ENCODE peak calls at places on chromosomes 4 and X, in seven cellular contexts. I is germinal center; F is mucosa of gallbladder; S is T-helper 9 cell; P is GM04503; A is fibroblast of mammary gland; X is stimulated activated CD4-positive, alpha-beta T cell treated with anti-CD3 and anti-CD28 coated beads, Interleukin-12 subunit alpha, Interleukin-12 subunit beta, amount 100 ng/mL, for 48 hours. V is an unnamed sample.

GRCh38 chr4:11343536-11343935 is 85.2 kb downstream of the HS3ST1 start:
- DNase-seq in F (no peak), A (no peak), P (no peak), S (no peak), X (no peak), I (no peak), V (no peak)

GRCh38 chrX:2898861-2899512 is 30.2 kb downstream of the ARSD start:
- DNase-seq in S (no peak), A (no peak), I (no peak), X (no peak), P (no peak), F (peak), V (no peak)

GRCh38 chr4:159374749-159375535 is 272.1 kb downstream of the RAPGEF2 start:
- DNase-seq in F (no peak), A (no peak), X (no peak), S (no peak), P (peak), I (no peak), V (no peak)

GRCh38 chr4:42327323-42327722 is 70.0 kb upstream of the SHISA3 start:
- DNase-seq in A (no peak), I (no peak), X (no peak), P (no peak), S (no peak), F (no peak), V (no peak)

GRCh38 chr4:150569384-150569987 is 12.5 kb upstream of the MAB21L2 start:
- DNase-seq in I (no peak), S (no peak), F (no peak), A (peak), X (no peak), P (no peak), V (no peak)

GRCh38 chrX:78307665-78308064 is 19.7 kb downstream of the CYSLTR1 start:
- DNase-seq in X (no peak), P (no peak), A (no peak), F (no peak), S (no peak), I (no peak), V (no peak)

GRCh38 chrX:39627257-39627656 is 470.5 kb downstream of the BCOR start:
- DNase-seq in P (no peak), I (no peak), A (no peak), F (no peak), X (no peak), S (no peak), V (peak)

GRCh38 chr4:143773998-143774898 is 73.8 kb upstream of the FREM3 start:
- DNase-seq in F (peak), S (no peak), A (peak), P (no peak), X (peak), I (peak), V (peak)

GRCh38 chr4:111945014-111945413 is 200.2 kb upstream of the FAM241A start:
- DNase-seq in P (no peak), I (no peak), F (no peak), S (no peak), A (no peak), X (no peak), V (no peak)

GRCh38 chr4:41050116-41050515 is 164.2 kb downstream of the APBB2 start:
- DNase-seq in I (no peak), A (no peak), P (no peak), S (no peak), F (no peak), X (no peak), V (no peak)

GRCh38 chr4:102055805-102056204 is 265.3 kb downstream of the BANK1 start:
- DNase-seq in P (no peak), F (no peak), S (no peak), I (no peak), A (no peak), X (no peak), V (no peak)

GRCh38 chr4:52748432-52748831 is 2.8 kb downstream of the ERVMER34-1 start:
- DNase-seq in P (no peak), S (no peak), A (no peak), X (no peak), I (no peak), F (no peak), V (no peak)

GRCh38 chrX:140050906-140051305 is 85.6 kb upstream of the CXorf66 start:
- DNase-seq in A (peak), I (no peak), X (no peak), S (no peak), P (no peak), F (no peak), V (peak)

GRCh38 chr4:182973421-182974340 is 56.5 kb upstream of the DCTD start:
- DNase-seq in X (no peak), I (no peak), F (no peak), A (no peak), S (no peak), P (no peak), V (no peak)

GRCh38 chr4:160485071-160485687 is 1382.3 kb downstream of the RAPGEF2 start:
- DNase-seq in X (no peak), A (no peak), S (no peak), F (no peak), P (no peak), I (no peak), V (no peak)

GRCh38 chrX:133482345-133483041 is 67.2 kb upstream of the GPC4 start:
- DNase-seq in I (no peak), A (peak), F (no peak), S (no peak), P (no peak), X (no peak), V (no peak)

GRCh38 chr4:6198768-6199343 is 1.5 kb downstream of the JAKMIP1 start:
- DNase-seq in P (no peak), S (no peak), X (no peak), F (no peak), A (no peak), I (no peak), V (no peak)

GRCh38 chrX:41543022-41543421 is 95.9 kb downstream of the NYX start:
- DNase-seq in X (no peak), A (no peak), S (no peak), I (no peak), F (no peak), P (no peak), V (no peak)

GRCh38 chr4:139624441-139625130 is 41.0 kb upstream of the MGST2 start:
- DNase-seq in F (no peak), P (no peak), I (no peak), A (no peak), S (no peak), X (no peak), V (no peak)

GRCh38 chr4:174365018-174365587 is 81.4 kb downstream of the CEP44 start:
- DNase-seq in X (no peak), P (no peak), A (peak), S (no peak), I (peak), F (no peak), V (peak)

GRCh38 chr4:87557348-87557747 is 28.2 kb upstream of the SPARCL1 start:
- DNase-seq in P (no peak), F (no peak), A (no peak), I (no peak), X (no peak), S (no peak), V (no peak)

GRCh38 chrX:84729809-84730208 is 227.6 kb upstream of the HDX start:
- DNase-seq in X (no peak), I (peak), F (no peak), A (peak), P (peak), S (no peak), V (peak)

GRCh38 chr4:69440312-69440711 is 55.4 kb downstream of the UGT2B4 start:
- DNase-seq in X (no peak), I (no peak), S (no peak), A (no peak), F (no peak), P (no peak), V (no peak)

GRCh38 chr4:186979966-186980745 is 256.5 kb upstream of the FAT1 start:
- DNase-seq in X (no peak), S (no peak), F (no peak), A (peak), I (no peak), P (no peak), V (no peak)

GRCh38 chr4:70721747-70722146 is at the start of gene RUFY3:
- DNase-seq in A (peak), F (peak), S (no peak), X (no peak), P (peak), I (no peak), V (peak)

GRCh38 chrX:129360175-129360574 is 163.1 kb downstream of the SMARCA1 start:
- DNase-seq in I (peak), F (peak), A (peak), X (no peak), P (no peak), S (peak), V (peak)

GRCh38 chr4:45283352-45283751 is 557.0 kb upstream of the GNPDA2 start:
- DNase-seq in F (no peak), X (no peak), A (no peak), I (no peak), S (no peak), P (no peak), V (no peak)

GRCh38 chrX:17412692-17413091 is 37.7 kb downstream of the NHS start:
- DNase-seq in F (no peak), S (no peak), A (peak), P (peak), X (no peak), I (no peak), V (no peak)

GRCh38 chrX:16826207-16826606 is 39.9 kb downstream of the TXLNG start:
- DNase-seq in S (no peak), F (no peak), P (no peak), I (no peak), A (peak), X (no peak), V (peak)

GRCh38 chr4:3257691-3258482 is 8.9 kb downstream of the MSANTD1 start:
- DNase-seq in I (peak), A (peak), F (no peak), X (no peak), P (no peak), S (no peak), V (no peak)

V was measured in K562.